ENCODE peak calls at places on chromosome 20, in seven cellular contexts. P, H, T, C, U, S and K are unnamed samples.

GRCh38 chr20:61331542-61331941 is 79.5 kb downstream of the CDH4 start:
- DNase-seq in P (peak), H (no peak), T (no peak), C (no peak), U (no peak), S (no peak), K (no peak)

GRCh38 chr20:46022411-46023147 is 6.4 kb upstream of the SLC12A5 start:
- DNase-seq in P (peak), H (no peak), T (peak), C (peak), U (peak), S (peak), K (peak)

GRCh38 chr20:48714764-48715163 is 113.0 kb downstream of the PREX1 start:
- DNase-seq in P (no peak), H (no peak), T (no peak), C (no peak), U (no peak), S (no peak), K (no peak)

GRCh38 chr20:49028684-49029083 is 17.4 kb upstream of the CSE1L start:
- DNase-seq in P (peak), H (no peak), T (no peak), C (no peak), U (peak), S (no peak), K (no peak)

GRCh38 chr20:59696476-59696875 is 92.1 kb downstream of the PHACTR3 start:
- DNase-seq in P (no peak), H (no peak), T (no peak), C (no peak), U (no peak), S (no peak), K (no peak)

GRCh38 chr20:62409935-62410741 is 3.1 kb upstream of the CABLES2 start:
- DNase-seq in P (peak), H (no peak), T (peak), C (peak), U (peak), S (no peak), K (peak)

GRCh38 chr20:46151936-46152335 is 33.8 kb downstream of the CD40 start:
- DNase-seq in P (no peak), H (no peak), T (peak), C (peak), U (peak), S (no peak), K (peak)

GRCh38 chr20:36700438-36700837 is 45.5 kb downstream of the NDRG3 start:
- DNase-seq in P (no peak), H (no peak), T (no peak), C (no peak), U (no peak), S (no peak), K (no peak)

GRCh38 chr20:36613974-36614373 is 8.4 kb downstream of the RAB5IF start:
- DNase-seq in P (no peak), H (no peak), T (no peak), C (no peak), U (no peak), S (no peak), K (no peak)

GRCh38 chr20:58090181-58090580 is 138.3 kb downstream of the ANKRD60 start:
- DNase-seq in P (no peak), H (no peak), T (no peak), C (no peak), U (no peak), S (no peak), K (no peak)

GRCh38 chr20:60057866-60058807 is 99.9 kb downstream of the CDH26 start:
- DNase-seq in P (peak), H (no peak), T (peak), C (peak), U (no peak), S (no peak), K (no peak)

GRCh38 chr20:19269737-19270325 is 57.4 kb downstream of the SLC24A3 start:
- DNase-seq in P (no peak), H (no peak), T (no peak), C (no peak), U (no peak), S (no peak), K (no peak)

GRCh38 chr20:32287231-32287638 is 9.8 kb downstream of the KIF3B start:
- DNase-seq in P (no peak), H (no peak), T (no peak), C (no peak), U (no peak), S (no peak), K (no peak)

GRCh38 chr20:46853926-46854325 is 40.7 kb upstream of the EYA2 start:
- DNase-seq in P (no peak), H (no peak), T (no peak), C (no peak), U (no peak), S (no peak), K (no peak)

GRCh38 chr20:11323821-11324220 is 593.9 kb upstream of the BTBD3 start:
- DNase-seq in P (no peak), H (no peak), T (no peak), C (no peak), U (no peak), S (no peak), K (no peak)

GRCh38 chr20:63966944-63967322 is 2.8 kb downstream of the ZNF512B start:
- DNase-seq in P (no peak), H (no peak), T (no peak), C (no peak), U (no peak), S (no peak), K (no peak)

GRCh38 chr20:31593221-31594001 is 11.7 kb upstream of the ID1 start:
- DNase-seq in P (no peak), H (no peak), T (no peak), C (peak), U (peak), S (no peak), K (no peak)

GRCh38 chr20:23005761-23006160 is 29.4 kb upstream of the SSTR4 start:
- DNase-seq in P (no peak), H (no peak), T (no peak), C (no peak), U (no peak), S (no peak), K (no peak)

GRCh38 chr20:1209447-1210387 is 6.5 kb downstream of the C20orf202 start:
- DNase-seq in P (no peak), H (no peak), T (no peak), C (peak), U (peak), S (no peak), K (no peak)

GRCh38 chr20:59525500-59526241 is 78.7 kb upstream of the PHACTR3 start:
- DNase-seq in P (peak), H (no peak), T (peak), C (peak), U (peak), S (no peak), K (peak)

GRCh38 chr20:64055893-64056638 is 6.6 kb upstream of the SOX18 start:
- DNase-seq in P (peak), H (no peak), T (no peak), C (no peak), U (peak), S (no peak), K (peak)

GRCh38 chr20:25251558-25251957 is 3.7 kb downstream of the PYGB start:
- DNase-seq in P (no peak), H (no peak), T (no peak), C (no peak), U (no peak), S (no peak), K (no peak)

GRCh38 chr20:2234788-2235187 is 61.0 kb upstream of the TGM3 start:
- DNase-seq in P (no peak), H (no peak), T (peak), C (no peak), U (no peak), S (no peak), K (no peak)

GRCh38 chr20:58716476-58717277 is 24.1 kb downstream of the NPEPL1 start:
- DNase-seq in P (peak), H (no peak), T (peak), C (no peak), U (no peak), S (no peak), K (peak)

GRCh38 chr20:9075264-9076095 is 6.6 kb downstream of the PLCB4 start:
- DNase-seq in P (no peak), H (no peak), T (no peak), C (no peak), U (no peak), S (no peak), K (no peak)

GRCh38 chr20:16293590-16293989 is 279.7 kb downstream of the KIF16B start:
- DNase-seq in P (no peak), H (peak), T (no peak), C (no peak), U (peak), S (no peak), K (no peak)

GRCh38 chr20:16703570-16703969 is 26.3 kb upstream of the SNRPB2 start:
- DNase-seq in P (no peak), H (no peak), T (no peak), C (no peak), U (no peak), S (no peak), K (no peak)

GRCh38 chr20:57432874-57433491 is 41.8 kb downstream of the RBM38 start:
- DNase-seq in P (no peak), H (no peak), T (no peak), C (peak), U (peak), S (peak), K (peak)

GRCh38 chr20:18832801-18833200 is 19.2 kb downstream of the SCP2D1 start:
- DNase-seq in P (no peak), H (no peak), T (no peak), C (no peak), U (no peak), S (no peak), K (no peak)

GRCh38 chr20:44302026-44302669 is 8.9 kb downstream of the FITM2 start:
- DNase-seq in P (no peak), H (no peak), T (no peak), C (no peak), U (peak), S (no peak), K (no peak)

GRCh38 chr20:47124235-47124717 is 229.6 kb downstream of the EYA2 start:
- DNase-seq in P (no peak), H (no peak), T (no peak), C (no peak), U (no peak), S (no peak), K (no peak)

DNA sequence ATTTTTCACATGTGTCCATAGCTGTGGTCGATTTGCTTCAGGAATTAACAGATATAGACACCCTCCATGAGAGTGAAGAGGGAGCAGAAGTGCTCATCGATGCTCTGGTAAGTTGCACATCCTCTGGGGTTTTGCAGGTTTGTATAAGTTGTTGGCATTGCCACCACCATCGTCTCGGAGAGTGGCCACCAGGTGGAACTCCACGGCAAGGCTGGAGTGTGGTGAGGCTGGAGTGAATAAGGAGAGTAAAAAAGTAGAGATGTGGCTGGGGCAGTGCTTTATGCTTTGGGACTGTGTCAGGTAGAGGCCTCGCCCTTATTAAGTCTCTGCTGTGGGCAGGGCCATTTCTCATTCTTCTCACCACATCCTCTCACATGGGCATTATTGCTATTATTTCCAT is 63.7 kb downstream of the CTNNBL1 start:
- DNase-seq in P (peak), H (no peak), T (peak), C (no peak), U (no peak), S (no peak), K (no peak)
- TF ChIP-seq CTCF in P (peak), H (no peak), T (no peak), C (no peak), U (no peak), S (no peak), K (no peak)

DNA sequence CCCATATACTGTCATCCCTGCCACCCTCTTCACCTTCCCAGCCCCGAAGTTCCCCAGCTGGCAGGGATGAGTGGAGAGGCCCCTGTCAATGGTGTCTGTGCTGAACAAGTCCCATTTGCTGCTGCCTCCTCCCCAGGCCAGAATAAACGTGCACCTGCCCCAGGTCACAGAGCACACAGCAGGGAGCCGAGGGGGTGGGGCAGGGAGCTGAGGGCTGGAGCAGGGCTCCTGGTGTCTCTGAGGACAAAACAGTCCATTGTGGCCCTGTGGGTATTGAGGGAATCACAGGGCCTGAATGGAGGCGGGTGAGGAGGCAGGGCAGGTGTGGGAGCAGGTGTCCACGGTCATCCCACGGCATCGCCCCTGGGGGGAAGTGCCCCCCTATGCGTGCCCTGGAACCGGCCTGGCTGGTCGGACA is 55.8 kb downstream of the SNAI1 start:
- DNase-seq in P (no peak), H (no peak), T (peak), C (no peak), U (no peak), S (no peak), K (no peak)
- TF ChIP-seq CTCF in P (no peak), H (no peak), T (no peak), C (no peak), U (no peak), S (no peak), K (no peak)

GRCh38 chr20:37758332-37758731 is 64.5 kb downstream of the CTNNBL1 start:
- DNase-seq in P (peak), H (no peak), T (peak), C (no peak), U (peak), S (no peak), K (no peak)
- TF ChIP-seq CTCF in P (peak), H (peak), T (peak), C (no peak), U (no peak), S (no peak), K (peak)

DNA sequence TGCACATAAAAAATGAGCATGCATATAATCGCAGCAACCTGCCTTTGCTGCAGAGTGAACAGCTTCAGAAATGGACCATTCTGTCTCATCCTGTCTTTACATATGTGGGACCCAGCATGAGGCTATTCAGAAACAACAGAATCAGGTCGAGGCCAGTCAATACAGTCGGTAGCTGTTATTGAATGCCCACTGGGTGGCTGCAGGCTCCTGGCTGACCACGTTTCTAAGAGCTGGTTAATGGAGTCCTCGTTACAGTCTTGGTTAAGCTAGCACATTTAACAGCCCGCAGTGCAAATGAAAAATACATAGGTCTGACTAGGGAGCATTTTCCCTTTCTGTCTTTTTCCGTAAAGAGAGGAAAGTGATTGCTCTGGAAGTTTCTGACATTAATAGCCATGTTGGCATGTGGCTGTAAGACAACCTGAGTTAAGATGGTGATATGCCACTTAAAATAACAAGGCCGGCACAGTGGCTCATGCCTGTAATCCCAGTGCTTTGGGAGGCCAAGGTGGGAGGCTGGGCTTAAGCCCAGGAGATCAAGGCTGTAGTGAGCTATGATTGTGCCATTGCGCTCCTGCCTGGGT is 75.0 kb downstream of the SHLD1 start:
- DNase-seq in P (no peak), H (no peak), T (no peak), C (no peak), U (no peak), S (no peak), K (no peak)
- TF ChIP-seq CTCF in P (peak), H (no peak), T (no peak), C (no peak), U (no peak), S (no peak), K (no peak)